ENCODE peak calls at places on chromosomes 3 and 15, in seven cellular contexts. B is CD8-positive, alpha-beta memory T cell; P is hepatocyte; N is prostate gland; S is suprapubic skin; C is astrocyte; F is adrenal gland. I is an unnamed sample.

GRCh38 chr3:126355777-126356372 is 1.3 kb downstream of the KLF15 start:
- DNase-seq in N (peak; percentile 98), S (peak; percentile 99), C (peak; percentile 20), P (peak; percentile 93), B (peak; percentile 46), F (peak; percentile 99), I (peak; percentile 88)

GRCh38 chr3:109081746-109082510 is 36.0 kb downstream of the MORC1 start:
- DNase-seq in S (no peak), C (peak; percentile 36), N (peak; percentile 14), F (peak; percentile 19), B (no peak), P (peak; percentile 70), I (peak; percentile 57)

GRCh38 chr15:39594764-39595620 is 14.1 kb downstream of the THBS1 start:
- DNase-seq in P (no peak), B (no peak), S (no peak), C (peak; percentile 49), F (no peak), N (no peak), I (no peak)

GRCh38 chr3:23713641-23714040 is 92.1 kb upstream of the UBE2E1 start:
- DNase-seq in N (no peak), S (no peak), C (peak; percentile 82), P (no peak), F (no peak), B (no peak), I (no peak)

GRCh38 chr15:25171856-25172687 is 217.3 kb downstream of the SNRPN start:
- DNase-seq in F (peak; percentile 8), B (peak; percentile 19), N (no peak), S (no peak), C (no peak), P (peak; percentile 1), I (no peak)

GRCh38 chr3:30012941-30013543 is 593.4 kb upstream of the TGFBR2 start:
- DNase-seq in B (peak; percentile 47), S (peak; percentile 84), N (peak; percentile 53), F (peak; percentile 76), C (peak; percentile 52), P (peak; percentile 87), I (peak; percentile 55)

GRCh38 chr3:178901204-178901603 is 170.4 kb downstream of the ZMAT3 start:
- DNase-seq in B (no peak), S (no peak), P (no peak), F (no peak), C (no peak), N (no peak), I (no peak)

GRCh38 chr15:59543721-59544547 is 67.6 kb upstream of the GCNT3 start:
- DNase-seq in B (no peak), S (no peak), F (no peak), N (no peak), P (no peak), C (no peak), I (no peak)

GRCh38 chr3:57068437-57069089 is 8.1 kb downstream of the SPATA12 start:
- DNase-seq in N (no peak), C (peak; percentile 89), B (no peak), P (peak; percentile 63), S (peak; percentile 81), F (peak; percentile 79), I (peak; percentile 38)

GRCh38 chr15:56038015-56038414 is 44.6 kb upstream of the NEDD4 start:
- DNase-seq in C (no peak), F (no peak), S (no peak), P (no peak), B (no peak), N (no peak), I (peak; percentile 45)

GRCh38 chr3:192930585-192930984 is 12.9 kb upstream of the MB21D2 start:
- DNase-seq in F (no peak), B (no peak), P (no peak), N (no peak), S (no peak), C (peak; percentile 18), I (no peak)

GRCh38 chr3:168094877-168095610 is 680 bp downstream of the GOLIM4 start:
- DNase-seq in S (peak; percentile 85), C (peak; percentile 52), F (peak; percentile 72), B (peak; percentile 42), P (peak; percentile 68), N (peak; percentile 31), I (no peak)

GRCh38 chr3:42192334-42193200 is 73.4 kb downstream of the CCK start:
- DNase-seq in C (peak; percentile 40), P (no peak), S (no peak), N (no peak), F (no peak), B (no peak), I (no peak)

GRCh38 chr15:41891226-41891625 is 2.6 kb downstream of the SPTBN5 start:
- DNase-seq in C (no peak), N (no peak), F (no peak), P (no peak), B (no peak), S (no peak), I (peak; percentile 84)

GRCh38 chr3:108610651-108611050 is 21.1 kb downstream of the DZIP3 start:
- DNase-seq in S (no peak), B (no peak), C (no peak), N (no peak), F (no peak), P (no peak), I (no peak)

GRCh38 chr3:181610083-181610972 is 101.4 kb upstream of the SOX2 start:
- DNase-seq in F (no peak), C (peak; percentile 25), P (no peak), S (no peak), B (no peak), N (no peak), I (no peak)

GRCh38 chr3:190076138-190076537 is 44.6 kb downstream of the P3H2 start:
- DNase-seq in N (no peak), B (no peak), S (no peak), F (peak; percentile 36), C (peak; percentile 49), P (no peak), I (no peak)

GRCh38 chr3:190081387-190081786 is 39.3 kb downstream of the P3H2 start:
- DNase-seq in S (no peak), B (no peak), F (no peak), N (no peak), C (no peak), P (no peak), I (no peak)

GRCh38 chr3:190074817-190075216 is 45.9 kb downstream of the P3H2 start:
- DNase-seq in N (no peak), S (no peak), B (no peak), C (no peak), F (no peak), P (no peak), I (no peak)

GRCh38 chr3:190076601-190077444 is 43.9 kb downstream of the P3H2 start:
- DNase-seq in N (peak; percentile 11), C (peak; percentile 99), S (no peak), P (peak; percentile 81), F (peak; percentile 82), B (no peak), I (peak; percentile 39)

GRCh38 chr3:190077646-190078045 is 43.1 kb downstream of the P3H2 start:
- DNase-seq in S (no peak), B (no peak), C (peak; percentile 76), F (no peak), P (no peak), N (no peak), I (no peak)
- H3K27ac ChIP-seq in S (no peak overlapping the region), B (no peak overlapping the region), C (peak overlapping the region; percentile 99), F (peak overlapping the region; percentile 85), P (peak overlapping the region; percentile 68), N (no peak overlapping the region), I (peak overlapping the region; percentile 69)

GRCh38 chr3:114542359-114542758 is 248.5 kb downstream of the TIGIT start:
- DNase-seq in N (no peak), B (no peak), P (no peak), S (no peak), F (no peak), C (no peak), I (no peak)

GRCh38 chr3:114539525-114539924 is 245.7 kb downstream of the TIGIT start:
- DNase-seq in S (no peak), F (no peak), P (no peak), C (peak; percentile 39), N (no peak), B (no peak), I (no peak)

GRCh38 chr3:114550155-114550554 is 256.3 kb downstream of the TIGIT start:
- DNase-seq in F (no peak), C (peak; percentile 55), S (no peak), P (no peak), B (no peak), N (no peak), I (no peak)

DNA sequence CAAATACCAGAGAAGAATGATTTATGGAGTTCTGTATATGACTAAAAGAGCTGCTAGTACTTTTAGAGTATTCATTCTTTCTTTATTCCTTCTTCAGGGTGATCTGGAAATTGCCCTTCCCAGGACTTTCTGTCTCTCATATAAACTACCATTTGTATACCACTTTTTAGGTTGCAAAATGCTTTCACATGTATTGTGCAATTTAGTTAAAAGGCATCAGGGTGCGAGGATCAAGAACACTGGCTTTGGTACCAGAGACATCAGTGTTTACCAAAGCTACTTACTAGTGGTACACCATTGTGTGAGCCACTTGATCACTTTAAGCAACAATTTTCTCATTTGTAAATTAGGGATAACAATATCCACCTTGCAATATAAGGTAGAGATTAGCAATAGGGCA is 251.4 kb downstream of the TIGIT start:
- DNase-seq in F (no peak), P (no peak), C (no peak), N (no peak), B (no peak), S (no peak), I (no peak)
- H3K4me1 ChIP-seq in F (no peaks in the 10 kb centered on the region), P (no peaks in the 10 kb centered on the region), C (peaks cover 6% of the 10 kb centered on the region), N (no peaks in the 10 kb centered on the region), B (no peaks in the 10 kb centered on the region), S (no peaks in the 10 kb centered on the region), I (no peaks in the 10 kb centered on the region)

GRCh38 chr3:40129981-40130380 is 179.5 kb upstream of the EIF1B start:
- DNase-seq in S (no peak), F (no peak), P (no peak), B (no peak), N (no peak), C (no peak), I (no peak)

GRCh38 chr3:40130721-40131120 is 178.8 kb upstream of the EIF1B start:
- DNase-seq in F (no peak), C (no peak), S (no peak), P (no peak), B (no peak), N (no peak), I (no peak)

GRCh38 chr3:40128169-40128568 is 181.3 kb upstream of the EIF1B start:
- DNase-seq in N (no peak), C (no peak), S (no peak), F (no peak), B (no peak), P (no peak), I (no peak)

GRCh38 chr3:40124918-40125317 is 184.6 kb upstream of the EIF1B start:
- DNase-seq in B (no peak), C (no peak), F (no peak), S (no peak), N (no peak), P (no peak), I (no peak)

GRCh38 chr3:40129510-40129909 is 180.0 kb upstream of the EIF1B start:
- DNase-seq in P (no peak), C (no peak), F (no peak), B (no peak), S (no peak), N (no peak), I (no peak)
- H3K27ac ChIP-seq in P (no peak overlapping the region), C (no peak overlapping the region), F (no peak overlapping the region), B (no peak overlapping the region), S (no peak overlapping the region), N (no peak overlapping the region), I (no peak overlapping the region)

DNA sequence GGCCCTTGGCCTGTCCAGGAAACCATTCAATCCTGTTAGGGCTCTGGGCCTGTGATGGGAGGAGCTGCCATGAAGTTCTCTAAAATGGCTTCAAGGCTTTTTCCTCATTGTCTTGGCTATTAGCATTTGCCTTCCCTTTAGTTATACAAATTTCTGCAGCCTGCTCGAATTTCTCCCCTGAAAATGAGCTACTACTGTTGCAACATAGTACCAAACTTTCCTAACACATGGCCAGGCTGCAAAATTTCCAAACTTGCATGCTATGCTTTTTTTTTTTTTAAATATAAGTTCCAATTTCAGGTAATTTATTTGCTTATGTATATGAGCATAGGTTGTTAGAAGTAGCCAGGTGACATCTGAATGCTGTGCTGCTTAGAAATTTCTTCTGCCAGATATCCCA is 560.8 kb upstream of the TBL1XR1 start:
- DNase-seq in N (no peak), F (no peak), S (no peak), B (no peak), C (no peak), P (no peak), I (no peak)
- H3K4me1 ChIP-seq in N (no peaks in the 10 kb centered on the region), F (peaks cover 37% of the 10 kb centered on the region), S (peaks cover 8% of the 10 kb centered on the region), B (no peaks in the 10 kb centered on the region), C (peaks cover 12% of the 10 kb centered on the region), P (no peaks in the 10 kb centered on the region), I (peaks cover 11% of the 10 kb centered on the region)